ENCODE peak calls at places on chromosomes 12 and 14, in five cellular contexts. U, J, C, H and W are unnamed samples.
A peak's percentile ranks its signal among the peaks of the same experiment; 100 is the strongest.

GRCh38 chr12:56836800-56837663 is 73.9 kb downstream of the HSD17B6 start:
- DNase-seq in U (no peak), J (no peak), C (no peak), H (no peak), W (no peak)

GRCh38 chr14:55645148-55645547 is 65.1 kb downstream of the KTN1 start:
- DNase-seq in U (no peak), J (no peak), C (no peak), H (no peak), W (no peak)

GRCh38 chr14:31949709-31950108 is 127.4 kb upstream of the ARHGAP5 start:
- DNase-seq in U (no peak), J (no peak), C (no peak), H (no peak), W (no peak)

GRCh38 chr14:101713641-101714349 is 47.7 kb upstream of the PPP2R5C start:
- DNase-seq in U (no peak), J (no peak), C (no peak), H (peak; percentile 41), W (no peak)

GRCh38 chr14:70032447-70032846 is 153.2 kb downstream of the SMOC1 start:
- DNase-seq in U (no peak), J (no peak), C (no peak), H (no peak), W (no peak)

GRCh38 chr12:95966287-95966870 is 23.2 kb downstream of the AMDHD1 start:
- DNase-seq in U (no peak), J (no peak), C (peak; percentile 51), H (no peak), W (no peak)

GRCh38 chr12:16324772-16325171 is 22.7 kb upstream of the MGST1 start:
- DNase-seq in U (no peak), J (no peak), C (no peak), H (no peak), W (no peak)

GRCh38 chr12:1645819-1646218 is 16.8 kb downstream of the WNT5B start:
- DNase-seq in U (no peak), J (no peak), C (no peak), H (no peak), W (no peak)

GRCh38 chr14:77622562-77622961 is 6.1 kb upstream of the SPTLC2 start:
- DNase-seq in U (no peak), J (no peak), C (no peak), H (no peak), W (no peak)

GRCh38 chr14:93965287-93965821 is 11.0 kb downstream of the ASB2 start:
- DNase-seq in U (no peak), J (no peak), C (no peak), H (no peak), W (no peak)

GRCh38 chr14:60396718-60397343 is 89.0 kb downstream of the C14orf39 start:
- DNase-seq in U (no peak), J (no peak), C (no peak), H (no peak), W (no peak)

GRCh38 chr14:101776315-101776714 is 14.8 kb downstream of the PPP2R5C start:
- DNase-seq in U (no peak), J (no peak), C (no peak), H (no peak), W (no peak)

GRCh38 chr14:104116544-104117340 is 21.6 kb upstream of the KIF26A start:
- DNase-seq in U (peak; percentile 59), J (peak; percentile 38), C (no peak), H (no peak), W (no peak)

GRCh38 chr12:116484807-116485206 is 74.4 kb upstream of the MAP1LC3B2 start:
- DNase-seq in U (no peak), J (no peak), C (no peak), H (no peak), W (no peak)

DNA sequence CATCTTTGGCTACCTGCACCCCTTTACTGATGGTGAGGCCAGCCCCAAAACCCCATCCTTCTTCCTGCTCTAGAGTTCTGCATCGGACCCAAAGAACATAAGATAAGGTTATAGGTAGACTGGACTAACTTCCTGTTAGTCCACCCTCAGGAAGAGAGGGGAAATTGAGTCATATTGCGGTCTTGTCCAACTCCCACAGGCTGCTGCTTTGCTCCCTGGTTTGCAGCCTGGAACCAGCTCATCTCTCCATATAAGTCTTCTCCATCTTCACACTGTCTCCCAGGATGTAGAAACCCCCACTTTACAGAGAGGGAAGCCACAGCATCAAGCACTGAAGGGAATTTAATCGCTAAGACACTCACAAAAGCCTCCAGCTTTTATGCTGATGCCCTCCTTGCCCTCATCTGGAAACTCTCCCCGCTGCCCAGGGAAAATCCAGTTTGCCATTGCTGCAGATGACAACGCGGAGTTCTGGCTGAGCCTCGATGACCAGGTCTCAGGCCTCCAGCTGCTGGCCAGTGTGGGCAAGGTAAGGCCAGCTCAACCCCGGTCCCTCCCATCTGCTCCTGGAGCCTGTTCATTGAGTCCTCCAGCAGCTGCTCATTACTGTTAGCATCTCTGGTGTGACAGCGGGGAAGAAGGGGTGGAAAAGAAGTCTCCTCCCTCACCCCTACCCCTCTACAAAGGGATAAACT is 85.3 kb downstream of the B4GALNT3 start:
- DNase-seq in U (no peak), J (no peak), C (no peak), H (no peak), W (no peak)
- TF ChIP-seq SIN3A in U (no peak), J (no peak), C (no peak), H (no peak), W (no peak)

DNA sequence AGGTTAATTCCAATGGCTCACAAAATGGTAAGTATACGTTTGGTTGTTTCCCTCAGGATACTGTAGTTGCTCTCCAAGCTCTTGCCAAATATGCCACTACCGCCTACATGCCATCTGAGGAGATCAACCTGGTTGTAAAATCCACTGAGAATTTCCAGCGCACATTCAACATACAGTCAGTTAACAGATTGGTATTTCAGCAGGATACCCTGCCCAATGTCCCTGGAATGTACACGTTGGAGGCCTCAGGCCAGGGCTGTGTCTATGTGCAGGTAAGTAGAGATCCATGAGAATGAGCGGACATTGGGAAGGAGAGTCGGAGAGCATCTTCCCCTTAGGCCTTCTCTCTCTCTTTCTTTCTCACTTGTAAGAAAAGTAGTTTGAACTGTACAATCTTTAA is 45.4 kb downstream of the A2ML1 start:
- DNase-seq in U (no peak), J (no peak), C (no peak), H (no peak), W (no peak)
- H3K4me3 ChIP-seq in U (no peak overlapping the region), J (no peak overlapping the region), C (no peak overlapping the region), H (no peak overlapping the region), W (no peak overlapping the region)

DNA sequence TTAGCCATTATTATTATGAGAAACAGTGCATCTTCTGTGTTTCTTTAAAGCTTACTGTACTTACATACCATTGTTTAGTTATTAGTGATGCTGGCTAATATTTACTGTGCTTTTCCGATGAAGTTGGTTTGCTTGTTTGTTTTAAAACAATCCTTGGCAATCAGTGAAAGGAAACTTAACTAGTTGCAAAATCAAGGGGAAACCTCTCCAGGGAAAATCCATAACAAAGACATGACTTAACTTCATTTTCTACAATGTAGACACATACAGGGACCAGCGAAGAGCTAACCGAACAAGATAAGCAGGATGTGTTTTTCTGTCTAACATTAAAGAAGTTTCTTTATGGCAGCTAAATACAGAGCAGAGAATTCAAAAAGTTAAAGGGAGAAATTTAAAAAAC is 102.5 kb upstream of the PARP11 start:
- DNase-seq in U (no peak), J (no peak), C (no peak), H (no peak), W (no peak)
- TF ChIP-seq SIN3A in U (no peak), J (no peak), C (no peak), H (no peak), W (no peak)

GRCh38 chr14:41607119-41607785 is 576 bp downstream of the LRFN5 start:
- DNase-seq in U (peak; percentile 54), J (no peak), C (no peak), H (no peak), W (no peak)
- H3K4me3 ChIP-seq in U (peak overlapping the region; percentile 89), J (no peak overlapping the region), C (peak overlapping the region; percentile 38), H (peak overlapping the region; percentile 29), W (peak overlapping the region; percentile 84)

DNA sequence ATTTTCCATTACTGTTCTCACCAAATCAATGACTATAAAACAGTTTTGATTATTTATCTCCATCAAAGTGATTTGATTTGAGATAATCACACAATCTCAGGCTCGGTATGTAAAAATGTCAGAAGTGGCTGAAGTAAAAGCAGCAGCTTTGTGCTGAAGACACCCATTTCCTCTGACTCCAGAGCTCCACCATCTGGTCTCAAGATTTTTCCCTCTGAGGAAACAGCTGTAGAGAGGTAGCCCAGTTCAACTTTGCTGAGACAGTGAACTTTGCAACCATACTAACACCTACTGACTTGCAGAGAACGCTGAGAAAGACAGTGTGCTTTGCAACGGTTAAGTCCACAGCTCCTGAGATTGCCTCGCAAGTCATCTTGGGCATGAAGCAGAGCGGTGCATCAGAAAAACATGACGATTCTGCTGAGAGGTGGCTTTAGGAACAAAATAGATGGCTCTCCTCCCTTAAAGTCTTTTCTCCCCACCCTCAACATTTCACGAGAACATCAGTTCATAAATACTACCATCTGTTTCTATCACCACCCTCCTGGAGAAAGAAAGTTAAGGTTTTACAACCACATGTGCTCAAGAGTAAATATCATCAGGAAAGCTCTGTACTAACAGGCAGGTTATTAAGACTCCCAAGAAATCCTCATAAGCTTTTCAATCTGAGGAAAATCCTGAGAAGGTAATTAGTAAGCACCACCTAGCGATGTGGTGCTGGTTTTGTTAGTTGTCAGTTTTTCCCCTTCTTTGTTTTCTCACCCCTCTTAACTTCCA is 34.8 kb downstream of the HIGD1C start:
- DNase-seq in U (no peak), J (peak; percentile 15), C (peak; percentile 44), H (peak; percentile 39), W (peak; percentile 48)
- TF ChIP-seq SIN3A in U (peak; percentile 46), J (no peak), C (no peak), H (no peak), W (no peak)